ENCODE peak calls at places on chromosomes 16 and 17, in eight cellular contexts. F, L, K, Q, W, N, X and I are unnamed samples.

GRCh38 chr16:370443-370842 is at the start of gene MRPL28:
- DNase-seq in F (peak), L (peak), K (peak), Q (peak), W (peak), N (peak), X (peak), I (peak)

GRCh38 chr16:84637709-84638108 is 10.6 kb upstream of the KLHL36 start:
- DNase-seq in F (no peak), L (no peak), K (no peak), Q (no peak), W (no peak), N (no peak), X (no peak), I (no peak)

GRCh38 chr17:2736956-2737355 is 12.5 kb downstream of the CCDC92B start:
- DNase-seq in F (no peak), L (no peak), K (no peak), Q (no peak), W (no peak), N (no peak), X (no peak), I (no peak)

GRCh38 chr16:20020976-20021375 is 52.7 kb downstream of the GPR139 start:
- DNase-seq in F (no peak), L (no peak), K (no peak), Q (no peak), W (no peak), N (no peak), X (no peak), I (no peak)

GRCh38 chr17:80526116-80526910 is 18.3 kb upstream of the RPTOR start:
- DNase-seq in F (no peak), L (no peak), K (no peak), Q (no peak), W (no peak), N (no peak), X (no peak), I (no peak)

GRCh38 chr16:68257906-68258800 is 6.2 kb upstream of the SLC7A6 start:
- DNase-seq in F (no peak), L (peak), K (no peak), Q (no peak), W (no peak), N (peak), X (no peak), I (no peak)

GRCh38 chr17:77496831-77497577 is 356.2 kb downstream of the SEC14L1 start:
- DNase-seq in F (peak), L (peak), K (no peak), Q (no peak), W (no peak), N (no peak), X (no peak), I (no peak)

GRCh38 chr16:88784074-88784855 is 755 bp downstream of the PIEZO1 start:
- DNase-seq in F (peak), L (peak), K (peak), Q (peak), W (no peak), N (no peak), X (peak), I (peak)

GRCh38 chr17:12659500-12659899 is 6.2 kb upstream of the MYOCD start:
- DNase-seq in F (no peak), L (no peak), K (no peak), Q (no peak), W (no peak), N (no peak), X (no peak), I (no peak)

GRCh38 chr16:69555437-69555836 is 10.3 kb upstream of the NFAT5 start:
- DNase-seq in F (no peak), L (no peak), K (no peak), Q (no peak), W (no peak), N (no peak), X (no peak), I (no peak)

GRCh38 chr16:77467929-77468328 is 33.1 kb upstream of the ADAMTS18 start:
- DNase-seq in F (no peak), L (no peak), K (no peak), Q (no peak), W (no peak), N (no peak), X (no peak), I (no peak)

GRCh38 chr17:63960006-63960405 is 12.7 kb downstream of the SCN4A start:
- DNase-seq in F (no peak), L (no peak), K (no peak), Q (no peak), W (no peak), N (no peak), X (no peak), I (no peak)

GRCh38 chr16:5506021-5506420 is 408.4 kb upstream of the EEF2KMT start:
- DNase-seq in F (no peak), L (no peak), K (no peak), Q (no peak), W (no peak), N (no peak), X (no peak), I (no peak)

GRCh38 chr16:11423315-11424117 is 78.3 kb downstream of the RMI2 start:
- DNase-seq in F (no peak), L (no peak), K (no peak), Q (no peak), W (no peak), N (no peak), X (no peak), I (no peak)

GRCh38 chr16:8295436-8295835 is 294.9 kb downstream of the TMEM114 start:
- DNase-seq in F (no peak), L (no peak), K (no peak), Q (no peak), W (no peak), N (no peak), X (no peak), I (no peak)

GRCh38 chr17:82351713-82352488 is 7.1 kb upstream of the TEX19 start:
- DNase-seq in F (peak), L (peak), K (peak), Q (peak), W (peak), N (peak), X (peak), I (peak)

GRCh38 chr17:82349287-82349701 is 9.8 kb upstream of the TEX19 start:
- DNase-seq in F (no peak), L (no peak), K (no peak), Q (no peak), W (no peak), N (no peak), X (no peak), I (no peak)

GRCh38 chr17:82351254-82351712 is 7.8 kb upstream of the TEX19 start:
- DNase-seq in F (no peak), L (no peak), K (no peak), Q (no peak), W (no peak), N (no peak), X (no peak), I (no peak)

GRCh38 chr17:82348866-82349265 is 10.2 kb upstream of the TEX19 start:
- DNase-seq in F (no peak), L (no peak), K (no peak), Q (no peak), W (no peak), N (no peak), X (no peak), I (no peak)

GRCh38 chr17:82350182-82351030 is 8.6 kb upstream of the TEX19 start:
- DNase-seq in F (no peak), L (no peak), K (no peak), Q (peak), W (no peak), N (no peak), X (no peak), I (no peak)
- TF ChIP-seq CTCF in F (no peak), L (no peak), K (no peak), Q (no peak), W (no peak), N (no peak), X (peak), I (no peak)

GRCh38 chr17:8382880-8383142 is 182 bp downstream of the RPL26 start:
- DNase-seq in F (no peak), L (no peak), K (no peak), Q (no peak), W (no peak), N (no peak), X (no peak), I (no peak)
- TF ChIP-seq POLR2A in F (no peak), L (peak), K (no peak), Q (no peak), W (no peak), N (no peak), X (no peak), I (no peak)

DNA sequence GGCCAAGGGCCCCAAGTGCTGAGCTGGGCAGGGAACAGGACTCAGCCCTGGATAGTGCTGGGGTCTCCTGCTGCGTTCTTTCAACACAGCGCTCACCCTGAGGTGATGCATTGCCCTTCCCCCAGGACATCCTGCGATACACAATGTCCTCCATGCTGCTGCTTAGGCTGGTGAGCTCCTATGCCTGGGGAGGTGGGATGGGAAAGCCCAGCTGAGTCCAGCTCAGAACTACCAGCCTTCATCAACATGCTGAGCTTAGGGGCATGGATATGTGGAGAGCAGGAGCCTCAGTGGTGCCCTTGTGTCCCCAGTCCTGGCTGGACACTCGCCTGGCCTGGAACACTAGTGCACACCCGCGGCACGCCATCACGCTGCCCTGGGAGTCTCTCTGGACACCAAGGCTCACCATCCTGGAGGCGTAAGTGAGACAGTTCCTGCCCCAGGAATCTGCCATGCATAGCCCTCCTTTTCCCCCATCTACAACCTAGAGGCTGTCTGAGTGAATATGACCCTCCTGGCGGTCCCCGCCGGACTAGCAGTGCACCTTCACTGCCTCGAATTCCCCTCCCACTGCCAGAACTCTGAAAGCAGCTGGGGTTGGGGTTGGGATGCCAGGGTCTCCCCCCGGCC is 710 bp downstream of the ZACN start:
- DNase-seq in F (no peak), L (no peak), K (no peak), Q (no peak), W (no peak), N (no peak), X (no peak), I (no peak)
- TF ChIP-seq CTCF in F (no peak), L (no peak), K (no peak), Q (no peak), W (no peak), N (no peak), X (no peak), I (no peak)

DNA sequence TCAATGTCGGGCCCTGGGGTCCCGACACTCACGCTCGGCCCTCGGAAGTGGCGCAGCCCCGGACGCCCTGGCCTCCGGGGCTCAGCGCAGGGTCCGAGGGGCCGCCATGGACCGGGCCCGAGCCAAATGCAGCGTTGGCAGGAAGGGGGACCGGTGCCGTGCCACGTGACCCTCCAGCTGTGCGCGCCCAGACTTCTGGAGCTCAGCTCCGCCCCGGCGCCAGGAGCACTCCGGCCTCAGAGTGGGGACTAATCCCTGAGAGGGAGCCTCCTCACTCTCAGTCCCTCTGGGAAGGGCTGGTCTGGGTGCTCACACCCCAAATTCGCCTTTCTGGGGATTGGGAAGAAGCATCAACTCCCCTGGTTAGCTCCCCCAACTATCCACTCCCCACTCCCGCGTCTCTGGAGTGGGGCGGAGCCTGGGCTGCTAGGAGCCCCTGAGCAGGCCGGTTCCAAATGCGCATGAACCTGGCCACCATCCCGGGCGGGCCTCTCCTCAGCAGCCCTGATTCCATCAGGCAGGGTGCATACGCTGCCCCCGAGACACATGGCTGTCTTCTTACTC is at the start of gene B3GNT9:
- DNase-seq in F (peak), L (peak), K (peak), Q (peak), W (no peak), N (peak), X (peak), I (peak)
- TF ChIP-seq POLR2A in F (no peak), L (peak), K (no peak), Q (no peak), W (no peak), N (peak), X (peak), I (no peak)

GRCh38 chr17:73420897-73421296 is 109.1 kb upstream of the CDC42EP4 start:
- DNase-seq in F (no peak), L (no peak), K (no peak), Q (no peak), W (no peak), N (no peak), X (peak), I (no peak)
- TF ChIP-seq CTCF in F (no peak), L (no peak), K (no peak), Q (no peak), W (no peak), N (no peak), X (peak), I (peak)